ENCODE peak calls at places on chromosome 19, in seven cellular contexts. One of them, this sample, is unnamed.

GRCh38 chr19:19563348-19563848 is 25.3 kb downstream of the CILP2 start:
- DNase-seq in thoracic aorta: no peak
- DNase-seq in suprapubic skin: no peak
- DNase-seq in H1: no peak
- DNase-seq in fibroblast of lung: no peak
- DNase-seq in right lobe of liver: no peak
- DNase-seq in BJ: no peak
- DNase-seq in this sample: no peak

GRCh38 chr19:37342753-37343152 is 28.1 kb upstream of the ZNF527 start:
- DNase-seq in thoracic aorta: no peak
- DNase-seq in fibroblast of lung: no peak
- DNase-seq in suprapubic skin: no peak
- DNase-seq in H1: no peak
- DNase-seq in BJ: no peak
- DNase-seq in right lobe of liver: no peak
- DNase-seq in this sample: no peak

GRCh38 chr19:4409123-4409933 is 6.9 kb downstream of the CHAF1A start:
- DNase-seq in thoracic aorta: no peak
- DNase-seq in H1: peak; percentile 87
- DNase-seq in right lobe of liver: no peak
- DNase-seq in fibroblast of lung: no peak
- DNase-seq in suprapubic skin: no peak
- DNase-seq in BJ: no peak
- DNase-seq in this sample: no peak

GRCh38 chr19:40771101-40771539 is 4.2 kb upstream of the MIA start:
- DNase-seq in H1: no peak
- DNase-seq in suprapubic skin: no peak
- DNase-seq in BJ: no peak
- DNase-seq in right lobe of liver: no peak
- DNase-seq in thoracic aorta: no peak
- DNase-seq in fibroblast of lung: no peak
- DNase-seq in this sample: no peak

GRCh38 chr19:35135389-35135909 is 590 bp upstream of the LGI4 start:
- DNase-seq in H1: no peak
- DNase-seq in BJ: no peak
- DNase-seq in right lobe of liver: peak; percentile 82
- DNase-seq in fibroblast of lung: peak; percentile 45
- DNase-seq in suprapubic skin: peak; percentile 89
- DNase-seq in thoracic aorta: no peak
- DNase-seq in this sample: no peak

GRCh38 chr19:15715642-15716041 is 12.2 kb upstream of the OR10H2 start:
- DNase-seq in suprapubic skin: no peak
- DNase-seq in fibroblast of lung: no peak
- DNase-seq in H1: no peak
- DNase-seq in BJ: no peak
- DNase-seq in right lobe of liver: no peak
- DNase-seq in thoracic aorta: no peak
- DNase-seq in this sample: no peak

GRCh38 chr19:30326076-30326710 is 46.0 kb upstream of the ZNF536 start:
- DNase-seq in fibroblast of lung: no peak
- DNase-seq in suprapubic skin: peak; percentile 34
- DNase-seq in thoracic aorta: no peak
- DNase-seq in H1: no peak
- DNase-seq in right lobe of liver: peak; percentile 25
- DNase-seq in BJ: no peak
- DNase-seq in this sample: no peak

GRCh38 chr19:50827476-50827875 is 3.9 kb upstream of the KLK1 start:
- DNase-seq in right lobe of liver: no peak
- DNase-seq in fibroblast of lung: no peak
- DNase-seq in BJ: no peak
- DNase-seq in H1: no peak
- DNase-seq in thoracic aorta: no peak
- DNase-seq in suprapubic skin: no peak
- DNase-seq in this sample: no peak

GRCh38 chr19:51733742-51734522 is 10.1 kb upstream of the HAS1 start:
- DNase-seq in BJ: no peak
- DNase-seq in fibroblast of lung: peak; percentile 24
- DNase-seq in suprapubic skin: no peak
- DNase-seq in right lobe of liver: no peak
- DNase-seq in H1: no peak
- DNase-seq in thoracic aorta: no peak
- DNase-seq in this sample: no peak

GRCh38 chr19:45862564-45863334 is at the start of gene SYMPK:
- DNase-seq in thoracic aorta: peak; percentile 95
- DNase-seq in BJ: peak; percentile 91
- DNase-seq in fibroblast of lung: peak; percentile 97
- DNase-seq in right lobe of liver: peak; percentile 99
- DNase-seq in suprapubic skin: peak; percentile 99
- DNase-seq in H1: peak; percentile 96
- DNase-seq in this sample: peak; percentile 95

GRCh38 chr19:7415163-7415856 is 66.6 kb downstream of the ARHGEF18 start:
- DNase-seq in H1: no peak
- DNase-seq in fibroblast of lung: peak; percentile 85
- DNase-seq in suprapubic skin: no peak
- DNase-seq in BJ: no peak
- DNase-seq in right lobe of liver: peak; percentile 58
- DNase-seq in thoracic aorta: no peak
- DNase-seq in this sample: peak; percentile 50

GRCh38 chr19:1849999-1850398 is 1.7 kb upstream of the REXO1 start:
- DNase-seq in thoracic aorta: no peak
- DNase-seq in BJ: no peak
- DNase-seq in suprapubic skin: no peak
- DNase-seq in H1: no peak
- DNase-seq in right lobe of liver: no peak
- DNase-seq in fibroblast of lung: no peak
- DNase-seq in this sample: no peak

GRCh38 chr19:1851581-1852293 is 3.5 kb upstream of the REXO1 start:
- DNase-seq in BJ: no peak
- DNase-seq in thoracic aorta: no peak
- DNase-seq in right lobe of liver: no peak
- DNase-seq in fibroblast of lung: no peak
- DNase-seq in suprapubic skin: no peak
- DNase-seq in H1: no peak
- DNase-seq in this sample: no peak

GRCh38 chr19:1852294-1852646 is 4.0 kb upstream of the REXO1 start:
- DNase-seq in H1: no peak
- DNase-seq in BJ: no peak
- DNase-seq in suprapubic skin: no peak
- DNase-seq in fibroblast of lung: no peak
- DNase-seq in thoracic aorta: no peak
- DNase-seq in right lobe of liver: no peak
- DNase-seq in this sample: no peak

GRCh38 chr19:1852729-1853128 is 4.4 kb upstream of the REXO1 start:
- DNase-seq in fibroblast of lung: no peak
- DNase-seq in BJ: no peak
- DNase-seq in right lobe of liver: no peak
- DNase-seq in H1: no peak
- DNase-seq in thoracic aorta: no peak
- DNase-seq in suprapubic skin: no peak
- DNase-seq in this sample: no peak

DNA sequence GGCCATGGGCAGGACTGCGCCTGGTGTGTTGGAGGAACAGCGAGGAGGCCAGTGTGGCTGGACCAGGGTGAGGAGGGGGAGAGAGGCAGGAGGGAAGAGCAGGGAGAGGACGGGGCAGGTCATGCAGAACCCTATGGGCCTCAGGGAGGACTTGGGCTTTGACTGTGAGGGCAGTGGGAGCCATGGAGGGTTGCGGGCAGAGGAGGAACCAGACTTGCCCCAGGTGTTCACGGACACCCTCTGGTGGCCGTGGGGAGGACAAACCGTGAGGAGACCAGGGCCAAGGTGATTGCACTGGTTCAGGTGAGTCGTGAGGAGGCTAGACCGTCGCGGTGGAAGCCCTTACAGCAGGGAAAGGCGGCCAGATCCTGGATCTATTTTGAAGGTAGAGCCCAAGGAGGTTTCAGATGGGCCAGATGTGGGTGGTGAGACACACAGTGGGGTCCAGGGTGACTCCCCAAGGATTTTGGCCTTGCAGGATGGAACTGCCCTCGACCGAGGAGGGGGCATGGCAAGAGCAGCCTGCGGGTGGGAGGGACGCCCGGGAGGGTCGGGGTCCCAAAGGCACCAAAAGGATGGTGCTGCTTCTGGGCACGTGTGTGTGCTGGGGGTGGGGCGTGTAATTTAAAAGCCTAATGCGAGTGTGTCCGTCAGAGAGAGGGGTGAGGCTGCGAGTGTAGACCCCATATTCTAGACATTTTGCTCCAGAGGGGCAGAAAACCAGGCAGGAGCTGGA is 2.7 kb upstream of the REXO1 start:
- DNase-seq in thoracic aorta: no peak
- DNase-seq in suprapubic skin: no peak
- DNase-seq in right lobe of liver: no peak
- DNase-seq in BJ: no peak
- DNase-seq in fibroblast of lung: no peak
- DNase-seq in H1: no peak
- DNase-seq in this sample: no peak
- H3K4me3 ChIP-seq in thoracic aorta: no peak overlapping the region
- H3K4me3 ChIP-seq in suprapubic skin: no peak overlapping the region
- H3K4me3 ChIP-seq in right lobe of liver: no peak overlapping the region
- H3K4me3 ChIP-seq in BJ: no peak overlapping the region
- H3K4me3 ChIP-seq in fibroblast of lung: no peak overlapping the region
- H3K4me3 ChIP-seq in H1: peak overlapping the region; percentile 10
- H3K4me3 ChIP-seq in this sample: no peak overlapping the region

DNA sequence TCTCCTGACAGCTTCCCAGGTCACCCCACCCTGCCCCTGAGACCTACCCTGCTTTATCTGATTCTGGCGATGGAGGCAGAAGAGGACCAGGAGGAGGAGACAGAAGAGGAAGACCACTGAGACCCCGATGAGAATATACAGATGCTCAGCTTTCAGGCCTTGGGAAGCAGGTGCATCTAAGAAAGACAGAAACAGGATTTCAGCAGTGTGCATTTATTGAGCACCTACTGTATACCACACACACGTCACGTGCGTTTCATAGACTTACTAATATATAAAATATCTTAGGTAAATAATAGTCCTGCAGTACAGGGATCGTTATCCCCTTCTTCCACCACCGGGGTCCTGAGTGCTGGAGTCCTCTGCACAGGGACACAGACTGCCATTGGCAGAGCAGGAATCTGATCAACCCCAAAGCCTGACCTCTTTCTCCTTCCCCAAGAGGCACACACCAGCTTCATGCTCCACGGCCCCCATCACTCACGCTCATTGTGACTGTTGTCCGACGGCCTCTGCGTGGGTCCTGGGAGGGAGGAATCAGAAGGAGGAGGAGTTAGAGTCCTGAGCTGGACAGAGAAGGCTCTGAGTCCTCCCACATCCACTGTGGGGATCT is 8.2 kb downstream of the LAIR1 start:
- DNase-seq in fibroblast of lung: no peak
- DNase-seq in thoracic aorta: no peak
- DNase-seq in BJ: no peak
- DNase-seq in suprapubic skin: no peak
- DNase-seq in H1: no peak
- DNase-seq in right lobe of liver: no peak
- DNase-seq in this sample: no peak
- TF ChIP-seq CTCF in fibroblast of lung: no peak
- TF ChIP-seq CTCF in thoracic aorta: no peak
- TF ChIP-seq CTCF in BJ: no peak
- TF ChIP-seq CTCF in suprapubic skin: no peak
- TF ChIP-seq CTCF in H1: no peak
- TF ChIP-seq CTCF in right lobe of liver: no peak
- TF ChIP-seq CTCF in this sample: no peak

GRCh38 chr19:1979642-1980041 is 35.9 kb downstream of the BTBD2 start:
- DNase-seq in suprapubic skin: no peak
- DNase-seq in thoracic aorta: no peak
- DNase-seq in right lobe of liver: no peak
- DNase-seq in H1: no peak
- DNase-seq in fibroblast of lung: no peak
- DNase-seq in BJ: no peak
- DNase-seq in this sample: no peak
- H3K36me3 ChIP-seq in suprapubic skin: peaks cover 72% of the 10 kb centered on the region
- H3K36me3 ChIP-seq in thoracic aorta: peaks cover 41% of the 10 kb centered on the region
- H3K36me3 ChIP-seq in right lobe of liver: peaks cover 7% of the 10 kb centered on the region
- H3K36me3 ChIP-seq in H1: peaks cover 8% of the 10 kb centered on the region
- H3K36me3 ChIP-seq in fibroblast of lung: peaks cover 20% of the 10 kb centered on the region
- H3K36me3 ChIP-seq in BJ: peaks cover 23% of the 10 kb centered on the region
- H3K36me3 ChIP-seq in this sample: peaks cover 24% of the 10 kb centered on the region

GRCh38 chr19:32405431-32406160 is at the start of gene DPY19L3:
- DNase-seq in H1: peak; percentile 84
- DNase-seq in thoracic aorta: peak; percentile 73
- DNase-seq in suprapubic skin: peak; percentile 98
- DNase-seq in right lobe of liver: peak; percentile 97
- DNase-seq in BJ: peak; percentile 41
- DNase-seq in fibroblast of lung: peak; percentile 90
- DNase-seq in this sample: peak; percentile 64

GRCh38 chr19:32404939-32405430 is 585 bp upstream of the DPY19L3 start:
- DNase-seq in thoracic aorta: no peak
- DNase-seq in fibroblast of lung: peak; percentile 41
- DNase-seq in BJ: no peak
- DNase-seq in suprapubic skin: peak; percentile 84
- DNase-seq in right lobe of liver: peak; percentile 84
- DNase-seq in H1: no peak
- DNase-seq in this sample: no peak

GRCh38 chr19:32406161-32407003 is 812 bp downstream of the DPY19L3 start:
- DNase-seq in BJ: no peak
- DNase-seq in H1: no peak
- DNase-seq in suprapubic skin: peak; percentile 78
- DNase-seq in fibroblast of lung: no peak
- DNase-seq in right lobe of liver: no peak
- DNase-seq in thoracic aorta: no peak
- DNase-seq in this sample: no peak

GRCh38 chr19:32404213-32404938 is 1.2 kb upstream of the DPY19L3 start:
- DNase-seq in fibroblast of lung: peak; percentile 9
- DNase-seq in BJ: no peak
- DNase-seq in thoracic aorta: no peak
- DNase-seq in right lobe of liver: no peak
- DNase-seq in H1: no peak
- DNase-seq in suprapubic skin: no peak
- DNase-seq in this sample: no peak

DNA sequence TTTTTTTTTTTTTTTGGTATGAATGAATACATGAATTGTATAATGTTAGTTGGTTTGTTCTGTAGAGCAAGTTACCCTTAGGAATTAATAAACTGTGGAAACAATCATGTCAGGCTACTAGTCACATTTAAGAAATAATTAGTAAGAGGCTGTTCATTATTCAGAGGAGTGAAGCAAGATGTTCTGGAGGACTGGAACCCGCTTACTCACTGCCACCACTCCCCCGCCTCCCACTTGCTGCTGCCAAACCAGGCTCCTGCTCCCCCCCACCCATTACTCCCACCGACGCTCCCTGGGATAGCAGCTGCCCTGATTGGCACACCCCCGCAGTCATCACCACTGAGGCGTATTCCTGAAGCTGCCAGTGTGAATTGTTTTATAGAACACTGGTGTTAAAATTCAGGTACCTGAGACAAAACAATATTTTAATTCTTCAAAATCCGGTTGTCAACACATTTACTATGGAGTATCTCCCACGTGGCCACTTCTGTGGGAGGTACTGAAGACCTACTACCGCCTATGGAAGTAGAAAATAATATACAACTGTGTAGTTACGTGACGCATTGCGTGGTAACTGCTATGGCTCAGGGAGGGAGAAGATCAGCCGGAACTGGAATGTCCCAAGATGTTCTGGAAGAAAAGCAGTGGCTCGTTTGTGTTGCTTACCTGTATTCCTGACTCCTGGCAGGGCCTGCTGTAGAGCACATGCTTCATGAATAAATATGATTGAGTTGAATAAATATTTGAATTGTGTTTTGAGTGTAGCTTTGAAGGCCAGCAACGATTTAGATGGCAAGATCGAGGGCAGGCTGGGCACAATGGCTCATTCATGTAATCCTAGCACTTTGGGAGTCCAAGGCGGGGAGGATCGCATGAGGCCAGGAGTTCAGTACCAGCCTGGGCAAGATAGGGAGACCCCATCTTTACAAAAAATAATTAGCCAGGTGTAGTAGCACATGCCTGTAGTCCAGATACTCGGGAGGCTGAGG is 1.7 kb downstream of the DPY19L3 start:
- DNase-seq in thoracic aorta: no peak
- DNase-seq in right lobe of liver: no peak
- DNase-seq in H1: no peak
- DNase-seq in BJ: no peak
- DNase-seq in suprapubic skin: peak; percentile 81
- DNase-seq in fibroblast of lung: peak; percentile 70
- DNase-seq in this sample: peak; percentile 73
- H3K4me3 ChIP-seq in thoracic aorta: peak overlapping the region; percentile 93
- H3K4me3 ChIP-seq in right lobe of liver: no peak overlapping the region
- H3K4me3 ChIP-seq in H1: peak overlapping the region; percentile 87
- H3K4me3 ChIP-seq in BJ: no peak overlapping the region
- H3K4me3 ChIP-seq in suprapubic skin: peak overlapping the region; percentile 98
- H3K4me3 ChIP-seq in fibroblast of lung: peak overlapping the region; percentile 83
- H3K4me3 ChIP-seq in this sample: no peak overlapping the region